ENCODE peak calls at places on chromosomes 16 and 17, in seven cellular contexts. One of them, this sample, is unnamed.

GRCh38 chr16:83366228-83366627 is 441.6 kb upstream of the HSBP1 start:
- DNase-seq in stomach: no peak
- DNase-seq in body of pancreas: no peak
- DNase-seq in lower leg skin: no peak
- DNase-seq in transverse colon: no peak
- DNase-seq in tibial nerve: no peak
- DNase-seq in ovary: no peak
- DNase-seq in this sample: no peak

GRCh38 chr16:4614571-4615388 is at the start of gene UBALD1:
- DNase-seq in stomach: peak; percentile 94
- DNase-seq in body of pancreas: peak; percentile 89
- DNase-seq in transverse colon: peak; percentile 91
- DNase-seq in tibial nerve: peak; percentile 71
- DNase-seq in ovary: peak; percentile 84
- DNase-seq in lower leg skin: peak; percentile 96
- DNase-seq in this sample: peak; percentile 87

GRCh38 chr17:80817321-80817845 is 174.3 kb upstream of the CHMP6 start:
- DNase-seq in body of pancreas: no peak
- DNase-seq in stomach: no peak
- DNase-seq in ovary: no peak
- DNase-seq in lower leg skin: peak; percentile 67
- DNase-seq in transverse colon: no peak
- DNase-seq in tibial nerve: no peak
- DNase-seq in this sample: no peak

GRCh38 chr16:77850637-77851330 is 62.4 kb downstream of the VAT1L start:
- DNase-seq in lower leg skin: peak; percentile 26
- DNase-seq in transverse colon: no peak
- DNase-seq in tibial nerve: no peak
- DNase-seq in body of pancreas: no peak
- DNase-seq in ovary: no peak
- DNase-seq in stomach: no peak
- DNase-seq in this sample: peak; percentile 60

GRCh38 chr16:82094942-82095540 is 60.0 kb downstream of the HSD17B2 start:
- DNase-seq in body of pancreas: no peak
- DNase-seq in lower leg skin: no peak
- DNase-seq in stomach: no peak
- DNase-seq in transverse colon: no peak
- DNase-seq in ovary: no peak
- DNase-seq in tibial nerve: no peak
- DNase-seq in this sample: no peak

GRCh38 chr17:29133146-29133713 is 47.0 kb downstream of the MYO18A start:
- DNase-seq in lower leg skin: no peak
- DNase-seq in transverse colon: no peak
- DNase-seq in stomach: no peak
- DNase-seq in ovary: no peak
- DNase-seq in tibial nerve: no peak
- DNase-seq in body of pancreas: no peak
- DNase-seq in this sample: peak; percentile 89

GRCh38 chr16:82629441-82630027 is 2.8 kb downstream of the CDH13 start:
- DNase-seq in body of pancreas: no peak
- DNase-seq in transverse colon: no peak
- DNase-seq in tibial nerve: no peak
- DNase-seq in lower leg skin: no peak
- DNase-seq in stomach: no peak
- DNase-seq in ovary: no peak
- DNase-seq in this sample: peak; percentile 34

GRCh38 chr16:19963306-19963705 is 78.7 kb upstream of the GPRC5B start:
- DNase-seq in lower leg skin: peak; percentile 17
- DNase-seq in body of pancreas: no peak
- DNase-seq in tibial nerve: no peak
- DNase-seq in ovary: no peak
- DNase-seq in transverse colon: no peak
- DNase-seq in stomach: peak; percentile 84
- DNase-seq in this sample: no peak

GRCh38 chr16:87657621-87658192 is 55.4 kb downstream of the JPH3 start:
- DNase-seq in tibial nerve: no peak
- DNase-seq in stomach: no peak
- DNase-seq in lower leg skin: no peak
- DNase-seq in ovary: no peak
- DNase-seq in transverse colon: no peak
- DNase-seq in body of pancreas: no peak
- DNase-seq in this sample: no peak

GRCh38 chr17:59706900-59707181 is 389 bp downstream of the PTRH2 start:
- DNase-seq in lower leg skin: no peak
- DNase-seq in stomach: no peak
- DNase-seq in ovary: no peak
- DNase-seq in body of pancreas: no peak
- DNase-seq in transverse colon: no peak
- DNase-seq in tibial nerve: no peak
- DNase-seq in this sample: no peak

GRCh38 chr17:3647769-3648540 is 11.4 kb downstream of the CTNS start:
- DNase-seq in stomach: peak; percentile 72
- DNase-seq in body of pancreas: peak; percentile 61
- DNase-seq in tibial nerve: no peak
- DNase-seq in ovary: no peak
- DNase-seq in lower leg skin: no peak
- DNase-seq in transverse colon: peak; percentile 67
- DNase-seq in this sample: peak; percentile 55

GRCh38 chr17:29112780-29113295 is 67.4 kb downstream of the MYO18A start:
- DNase-seq in body of pancreas: peak; percentile 34
- DNase-seq in transverse colon: no peak
- DNase-seq in tibial nerve: peak; percentile 61
- DNase-seq in stomach: peak; percentile 28
- DNase-seq in lower leg skin: no peak
- DNase-seq in ovary: no peak
- DNase-seq in this sample: no peak

GRCh38 chr16:19522369-19523159 is 666 bp upstream of the GDE1 start:
- DNase-seq in body of pancreas: no peak
- DNase-seq in tibial nerve: no peak
- DNase-seq in stomach: no peak
- DNase-seq in lower leg skin: no peak
- DNase-seq in ovary: no peak
- DNase-seq in transverse colon: no peak
- DNase-seq in this sample: no peak

GRCh38 chr17:51604299-51605020 is 344.1 kb downstream of the UTP18 start:
- DNase-seq in lower leg skin: no peak
- DNase-seq in stomach: no peak
- DNase-seq in body of pancreas: no peak
- DNase-seq in transverse colon: no peak
- DNase-seq in ovary: no peak
- DNase-seq in tibial nerve: no peak
- DNase-seq in this sample: no peak

GRCh38 chr16:28878083-28878926 is at the start of gene ATP2A1:
- DNase-seq in tibial nerve: no peak
- DNase-seq in body of pancreas: no peak
- DNase-seq in stomach: no peak
- DNase-seq in transverse colon: no peak
- DNase-seq in lower leg skin: no peak
- DNase-seq in ovary: no peak
- DNase-seq in this sample: no peak

GRCh38 chr16:28880955-28881354 is 2.7 kb downstream of the ATP2A1 start:
- DNase-seq in lower leg skin: no peak
- DNase-seq in ovary: no peak
- DNase-seq in transverse colon: no peak
- DNase-seq in tibial nerve: no peak
- DNase-seq in stomach: no peak
- DNase-seq in body of pancreas: no peak
- DNase-seq in this sample: no peak

GRCh38 chr16:28880589-28880915 is 2.3 kb downstream of the ATP2A1 start:
- DNase-seq in ovary: no peak
- DNase-seq in stomach: no peak
- DNase-seq in body of pancreas: no peak
- DNase-seq in tibial nerve: no peak
- DNase-seq in transverse colon: no peak
- DNase-seq in lower leg skin: no peak
- DNase-seq in this sample: no peak

GRCh38 chr16:28879261-28879840 is 1.1 kb downstream of the ATP2A1 start:
- DNase-seq in lower leg skin: no peak
- DNase-seq in tibial nerve: no peak
- DNase-seq in stomach: no peak
- DNase-seq in body of pancreas: no peak
- DNase-seq in transverse colon: peak; percentile 22
- DNase-seq in ovary: no peak
- DNase-seq in this sample: no peak

GRCh38 chr16:28879841-28880588 is 1.7 kb downstream of the ATP2A1 start:
- DNase-seq in transverse colon: peak; percentile 90
- DNase-seq in lower leg skin: peak; percentile 97
- DNase-seq in tibial nerve: peak; percentile 76
- DNase-seq in stomach: peak; percentile 89
- DNase-seq in ovary: peak; percentile 88
- DNase-seq in body of pancreas: peak; percentile 86
- DNase-seq in this sample: peak; percentile 78
- TF ChIP-seq POLR2A in transverse colon: no peak
- TF ChIP-seq POLR2A in lower leg skin: no peak
- TF ChIP-seq POLR2A in tibial nerve: no peak
- TF ChIP-seq POLR2A in stomach: no peak
- TF ChIP-seq POLR2A in ovary: no peak
- TF ChIP-seq POLR2A in body of pancreas: no peak
- TF ChIP-seq POLR2A in this sample: no peak

GRCh38 chr17:73706858-73707257 is 62.6 kb upstream of the SDK2 start:
- DNase-seq in lower leg skin: no peak
- DNase-seq in ovary: no peak
- DNase-seq in transverse colon: no peak
- DNase-seq in tibial nerve: no peak
- DNase-seq in stomach: no peak
- DNase-seq in body of pancreas: no peak
- DNase-seq in this sample: no peak

GRCh38 chr17:73705594-73705993 is 61.3 kb upstream of the SDK2 start:
- DNase-seq in lower leg skin: no peak
- DNase-seq in transverse colon: no peak
- DNase-seq in body of pancreas: no peak
- DNase-seq in ovary: no peak
- DNase-seq in stomach: no peak
- DNase-seq in tibial nerve: no peak
- DNase-seq in this sample: peak; percentile 1

GRCh38 chr17:73706428-73706827 is 62.2 kb upstream of the SDK2 start:
- DNase-seq in body of pancreas: no peak
- DNase-seq in stomach: no peak
- DNase-seq in transverse colon: no peak
- DNase-seq in tibial nerve: no peak
- DNase-seq in lower leg skin: no peak
- DNase-seq in ovary: no peak
- DNase-seq in this sample: no peak

GRCh38 chr17:73703917-73704316 is 59.7 kb upstream of the SDK2 start:
- DNase-seq in lower leg skin: no peak
- DNase-seq in stomach: no peak
- DNase-seq in tibial nerve: no peak
- DNase-seq in body of pancreas: no peak
- DNase-seq in ovary: no peak
- DNase-seq in transverse colon: no peak
- DNase-seq in this sample: no peak

DNA sequence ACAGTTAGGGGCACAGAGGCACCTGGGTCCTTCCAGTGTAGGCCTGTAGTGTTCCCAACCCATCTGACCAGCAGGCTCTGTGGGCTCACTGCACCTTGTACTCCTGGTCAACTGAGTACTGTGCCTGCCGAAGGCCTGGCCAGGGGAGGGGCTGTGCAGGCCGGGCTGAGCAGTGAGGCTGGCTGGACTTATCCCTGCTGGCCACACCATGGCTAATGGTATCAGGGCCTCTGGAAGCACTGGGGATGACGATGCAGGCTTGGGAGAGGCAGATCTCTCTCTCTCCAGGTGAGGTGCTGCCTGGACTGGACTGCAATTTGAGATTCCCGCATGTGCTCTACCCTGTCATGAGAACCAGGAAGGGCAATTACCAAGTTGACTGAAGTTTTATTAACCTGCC is 59.0 kb upstream of the SDK2 start:
- DNase-seq in lower leg skin: no peak
- DNase-seq in tibial nerve: no peak
- DNase-seq in body of pancreas: no peak
- DNase-seq in stomach: no peak
- DNase-seq in ovary: no peak
- DNase-seq in transverse colon: no peak
- DNase-seq in this sample: no peak
- TF ChIP-seq POLR2A in lower leg skin: no peak
- TF ChIP-seq POLR2A in tibial nerve: no peak
- TF ChIP-seq POLR2A in body of pancreas: no peak
- TF ChIP-seq POLR2A in stomach: no peak
- TF ChIP-seq POLR2A in ovary: no peak
- TF ChIP-seq POLR2A in transverse colon: no peak
- TF ChIP-seq POLR2A in this sample: no peak

DNA sequence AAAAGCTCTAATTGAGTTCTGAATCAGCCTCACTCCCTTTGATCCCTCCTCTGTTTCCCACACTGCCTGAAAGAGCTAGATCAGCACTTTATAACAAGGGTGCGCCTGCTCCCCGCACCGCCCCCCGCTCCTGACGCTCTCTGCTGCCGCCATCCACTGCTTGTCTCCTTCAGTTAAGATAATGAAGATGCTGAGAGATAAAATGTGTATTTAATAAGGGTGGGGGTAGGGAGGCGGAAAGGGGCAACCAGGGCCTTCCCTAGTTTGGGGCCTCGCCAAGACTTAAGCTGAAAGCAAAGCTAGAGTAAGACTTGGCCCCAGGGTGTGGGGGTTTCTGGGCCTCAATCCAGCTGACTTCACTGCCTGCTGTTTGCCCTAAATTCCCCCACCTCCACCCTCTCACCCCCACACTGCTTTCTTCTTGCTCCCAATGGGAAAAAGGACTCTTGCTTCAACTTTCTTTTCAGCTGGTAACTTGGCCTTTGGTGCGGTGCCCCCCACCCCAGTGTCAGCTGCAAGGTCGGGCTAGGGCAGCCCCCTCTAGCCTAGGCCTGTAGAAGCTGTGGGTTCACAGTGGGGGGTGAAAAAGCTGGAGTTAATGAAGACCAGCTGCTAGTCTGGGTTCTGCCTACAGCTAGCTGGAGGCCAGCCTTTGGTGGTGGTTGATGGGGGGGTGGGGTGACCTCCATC is 1.8 kb upstream of the RARA start:
- DNase-seq in body of pancreas: no peak
- DNase-seq in ovary: peak; percentile 69
- DNase-seq in transverse colon: no peak
- DNase-seq in tibial nerve: no peak
- DNase-seq in lower leg skin: peak; percentile 86
- DNase-seq in stomach: no peak
- DNase-seq in this sample: no peak
- TF ChIP-seq POLR2A in body of pancreas: no peak
- TF ChIP-seq POLR2A in ovary: no peak
- TF ChIP-seq POLR2A in transverse colon: no peak
- TF ChIP-seq POLR2A in tibial nerve: no peak
- TF ChIP-seq POLR2A in lower leg skin: no peak
- TF ChIP-seq POLR2A in stomach: no peak
- TF ChIP-seq POLR2A in this sample: no peak

DNA sequence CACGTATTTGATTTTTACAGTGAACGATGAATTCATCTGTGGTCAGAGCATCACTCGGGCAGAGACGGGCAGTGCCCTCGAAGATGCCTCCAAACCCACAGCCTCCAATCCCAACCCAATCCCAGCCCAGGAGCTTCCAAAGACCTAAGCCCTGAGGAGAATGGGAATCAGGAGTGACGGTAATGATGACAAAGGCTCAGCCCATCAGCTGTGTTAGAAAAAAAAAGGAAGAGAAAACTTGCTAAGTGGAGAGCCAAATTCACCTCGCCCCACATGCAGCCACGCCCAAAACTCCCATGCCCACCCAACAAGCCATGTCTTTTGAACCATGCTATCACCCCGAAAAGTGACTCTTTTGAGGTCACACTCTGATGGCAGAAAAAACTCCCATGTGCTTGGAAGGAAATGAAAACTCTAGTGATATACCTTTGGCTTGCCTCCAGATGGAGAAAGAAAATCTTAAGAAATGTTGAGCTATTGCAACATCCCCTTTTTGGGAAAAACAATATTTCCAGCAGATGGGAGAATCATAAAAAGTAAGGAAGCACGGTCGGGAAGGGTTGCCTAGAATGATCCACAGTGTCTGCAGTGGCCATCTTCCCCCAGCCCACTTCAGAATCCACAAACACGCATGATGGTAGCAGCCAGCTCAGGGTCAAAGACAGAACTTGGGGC is 37.7 kb downstream of the XYLT1 start:
- DNase-seq in body of pancreas: no peak
- DNase-seq in tibial nerve: no peak
- DNase-seq in ovary: no peak
- DNase-seq in transverse colon: no peak
- DNase-seq in stomach: no peak
- DNase-seq in lower leg skin: no peak
- DNase-seq in this sample: peak; percentile 45
- TF ChIP-seq POLR2A in body of pancreas: no peak
- TF ChIP-seq POLR2A in tibial nerve: no peak
- TF ChIP-seq POLR2A in ovary: no peak
- TF ChIP-seq POLR2A in transverse colon: no peak
- TF ChIP-seq POLR2A in stomach: no peak
- TF ChIP-seq POLR2A in lower leg skin: no peak
- TF ChIP-seq POLR2A in this sample: no peak

This sample was measured in IMR-90.